ENCODE peak calls at places on chromosomes 5 and 9, in ten cellular contexts. One of them, this sample, is unnamed.

GRCh38 chr9:80177949-80178480 is 606.2 kb downstream of the TLE4 start:
- DNase-seq in fibroblast of lung: no peak
- DNase-seq in transverse colon: no peak
- DNase-seq in naive thymus-derived CD4-positive, alpha-beta T cell: no peak
- DNase-seq in lower lobe of right lung: no peak
- DNase-seq in spleen: no peak
- DNase-seq in mammary epithelial cell: peak
- DNase-seq in effector memory CD4-positive, alpha-beta T cell: no peak
- DNase-seq in heart right ventricle: no peak
- DNase-seq in SK-N-SH: no peak
- DNase-seq in this sample: no peak

GRCh38 chr9:99000480-99001395 is 57.0 kb downstream of the COL15A1 start:
- DNase-seq in naive thymus-derived CD4-positive, alpha-beta T cell: peak
- DNase-seq in transverse colon: peak
- DNase-seq in fibroblast of lung: peak
- DNase-seq in effector memory CD4-positive, alpha-beta T cell: peak
- DNase-seq in mammary epithelial cell: peak
- DNase-seq in heart right ventricle: no peak
- DNase-seq in spleen: no peak
- DNase-seq in SK-N-SH: peak
- DNase-seq in lower lobe of right lung: peak
- DNase-seq in this sample: peak

GRCh38 chr9:79390077-79390673 is 181.6 kb upstream of the TLE4 start:
- DNase-seq in transverse colon: no peak
- DNase-seq in SK-N-SH: no peak
- DNase-seq in heart right ventricle: no peak
- DNase-seq in spleen: no peak
- DNase-seq in lower lobe of right lung: no peak
- DNase-seq in fibroblast of lung: peak
- DNase-seq in naive thymus-derived CD4-positive, alpha-beta T cell: no peak
- DNase-seq in mammary epithelial cell: no peak
- DNase-seq in effector memory CD4-positive, alpha-beta T cell: no peak
- DNase-seq in this sample: no peak

GRCh38 chr5:132659598-132660493 is 1.9 kb downstream of the IL13 start:
- DNase-seq in transverse colon: no peak
- DNase-seq in fibroblast of lung: no peak
- DNase-seq in SK-N-SH: no peak
- DNase-seq in effector memory CD4-positive, alpha-beta T cell: no peak
- DNase-seq in heart right ventricle: no peak
- DNase-seq in spleen: no peak
- DNase-seq in lower lobe of right lung: no peak
- DNase-seq in mammary epithelial cell: no peak
- DNase-seq in naive thymus-derived CD4-positive, alpha-beta T cell: no peak
- DNase-seq in this sample: no peak

GRCh38 chr5:173641171-173641570 is 24.7 kb upstream of the BOD1 start:
- DNase-seq in naive thymus-derived CD4-positive, alpha-beta T cell: no peak
- DNase-seq in spleen: no peak
- DNase-seq in mammary epithelial cell: no peak
- DNase-seq in transverse colon: no peak
- DNase-seq in heart right ventricle: no peak
- DNase-seq in effector memory CD4-positive, alpha-beta T cell: no peak
- DNase-seq in SK-N-SH: no peak
- DNase-seq in lower lobe of right lung: no peak
- DNase-seq in fibroblast of lung: no peak
- DNase-seq in this sample: no peak

GRCh38 chr5:53783624-53784228 is 223.3 kb downstream of the NDUFS4 start:
- DNase-seq in lower lobe of right lung: no peak
- DNase-seq in naive thymus-derived CD4-positive, alpha-beta T cell: no peak
- DNase-seq in heart right ventricle: no peak
- DNase-seq in transverse colon: no peak
- DNase-seq in spleen: no peak
- DNase-seq in fibroblast of lung: no peak
- DNase-seq in SK-N-SH: no peak
- DNase-seq in mammary epithelial cell: no peak
- DNase-seq in effector memory CD4-positive, alpha-beta T cell: no peak
- DNase-seq in this sample: no peak

GRCh38 chr5:154811653-154812465 is 38.5 kb downstream of the FAXDC2 start:
- DNase-seq in mammary epithelial cell: peak
- DNase-seq in heart right ventricle: peak
- DNase-seq in transverse colon: peak
- DNase-seq in SK-N-SH: peak
- DNase-seq in lower lobe of right lung: peak
- DNase-seq in naive thymus-derived CD4-positive, alpha-beta T cell: peak
- DNase-seq in spleen: peak
- DNase-seq in effector memory CD4-positive, alpha-beta T cell: peak
- DNase-seq in fibroblast of lung: peak
- DNase-seq in this sample: peak

GRCh38 chr9:90836396-90837080 is 34.9 kb downstream of the SYK start:
- DNase-seq in mammary epithelial cell: no peak
- DNase-seq in transverse colon: no peak
- DNase-seq in naive thymus-derived CD4-positive, alpha-beta T cell: no peak
- DNase-seq in effector memory CD4-positive, alpha-beta T cell: no peak
- DNase-seq in heart right ventricle: no peak
- DNase-seq in spleen: no peak
- DNase-seq in fibroblast of lung: no peak
- DNase-seq in SK-N-SH: no peak
- DNase-seq in lower lobe of right lung: no peak
- DNase-seq in this sample: no peak

GRCh38 chr5:126526493-126526892 is 68.5 kb downstream of the ALDH7A1 start:
- DNase-seq in transverse colon: no peak
- DNase-seq in spleen: no peak
- DNase-seq in effector memory CD4-positive, alpha-beta T cell: no peak
- DNase-seq in fibroblast of lung: no peak
- DNase-seq in lower lobe of right lung: no peak
- DNase-seq in mammary epithelial cell: no peak
- DNase-seq in naive thymus-derived CD4-positive, alpha-beta T cell: no peak
- DNase-seq in heart right ventricle: no peak
- DNase-seq in SK-N-SH: no peak
- DNase-seq in this sample: no peak

GRCh38 chr5:126531543-126532120 is 63.4 kb downstream of the ALDH7A1 start:
- DNase-seq in mammary epithelial cell: peak
- DNase-seq in transverse colon: no peak
- DNase-seq in lower lobe of right lung: no peak
- DNase-seq in spleen: no peak
- DNase-seq in SK-N-SH: peak
- DNase-seq in effector memory CD4-positive, alpha-beta T cell: no peak
- DNase-seq in fibroblast of lung: peak
- DNase-seq in heart right ventricle: no peak
- DNase-seq in naive thymus-derived CD4-positive, alpha-beta T cell: no peak
- DNase-seq in this sample: no peak

GRCh38 chr5:126527158-126527557 is 67.9 kb downstream of the ALDH7A1 start:
- DNase-seq in effector memory CD4-positive, alpha-beta T cell: no peak
- DNase-seq in mammary epithelial cell: no peak
- DNase-seq in transverse colon: no peak
- DNase-seq in lower lobe of right lung: no peak
- DNase-seq in fibroblast of lung: no peak
- DNase-seq in heart right ventricle: no peak
- DNase-seq in spleen: no peak
- DNase-seq in SK-N-SH: no peak
- DNase-seq in naive thymus-derived CD4-positive, alpha-beta T cell: no peak
- DNase-seq in this sample: no peak

GRCh38 chr5:126525630-126526245 is 69.3 kb downstream of the ALDH7A1 start:
- DNase-seq in spleen: no peak
- DNase-seq in transverse colon: peak
- DNase-seq in mammary epithelial cell: no peak
- DNase-seq in SK-N-SH: no peak
- DNase-seq in heart right ventricle: peak
- DNase-seq in naive thymus-derived CD4-positive, alpha-beta T cell: no peak
- DNase-seq in effector memory CD4-positive, alpha-beta T cell: no peak
- DNase-seq in lower lobe of right lung: peak
- DNase-seq in fibroblast of lung: peak
- DNase-seq in this sample: no peak

GRCh38 chr5:126527892-126528291 is 67.1 kb downstream of the ALDH7A1 start:
- DNase-seq in SK-N-SH: no peak
- DNase-seq in lower lobe of right lung: no peak
- DNase-seq in transverse colon: no peak
- DNase-seq in naive thymus-derived CD4-positive, alpha-beta T cell: no peak
- DNase-seq in fibroblast of lung: peak
- DNase-seq in spleen: no peak
- DNase-seq in mammary epithelial cell: peak
- DNase-seq in effector memory CD4-positive, alpha-beta T cell: no peak
- DNase-seq in heart right ventricle: no peak
- DNase-seq in this sample: no peak
- H3K27ac ChIP-seq in SK-N-SH: peak
- H3K27ac ChIP-seq in lower lobe of right lung: no peak
- H3K27ac ChIP-seq in transverse colon: peak
- H3K27ac ChIP-seq in naive thymus-derived CD4-positive, alpha-beta T cell: no peak
- H3K27ac ChIP-seq in fibroblast of lung: peak
- H3K27ac ChIP-seq in spleen: no peak
- H3K27ac ChIP-seq in mammary epithelial cell: no peak
- H3K27ac ChIP-seq in effector memory CD4-positive, alpha-beta T cell: no peak
- H3K27ac ChIP-seq in heart right ventricle: no peak
- H3K27ac ChIP-seq in this sample: no peak

DNA sequence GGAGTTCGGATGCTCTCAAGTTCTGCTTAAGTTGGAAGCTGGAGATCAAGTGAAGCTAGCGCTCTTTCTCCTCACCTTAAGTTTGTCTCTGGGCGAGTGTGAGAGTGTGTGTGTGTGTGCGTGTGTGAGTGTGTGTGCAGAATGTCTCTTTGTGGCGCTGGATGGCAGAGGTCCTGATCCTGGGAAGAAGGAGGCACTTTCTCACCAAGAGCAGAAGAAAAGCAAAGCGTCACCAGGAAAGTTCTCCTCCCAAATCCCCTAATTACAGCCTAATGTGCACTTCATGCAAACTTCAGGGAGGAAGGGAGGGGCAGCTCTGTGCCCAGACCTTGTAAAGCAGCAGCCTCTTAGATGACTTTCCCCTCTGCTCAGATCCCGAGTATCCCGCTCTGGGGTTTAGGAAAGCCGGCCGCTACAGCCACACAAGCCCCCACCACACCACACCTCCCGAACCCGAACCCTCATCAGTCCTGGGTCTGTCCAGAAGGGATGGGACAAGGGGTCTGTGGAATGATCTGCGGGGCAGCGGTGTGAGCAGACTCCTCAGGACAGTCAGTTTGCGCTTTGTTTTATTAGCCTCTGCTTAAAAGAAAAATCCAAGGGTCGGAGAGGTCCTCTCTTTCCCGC is at the start of gene HAPLN1:
- DNase-seq in heart right ventricle: no peak
- DNase-seq in naive thymus-derived CD4-positive, alpha-beta T cell: no peak
- DNase-seq in mammary epithelial cell: no peak
- DNase-seq in transverse colon: no peak
- DNase-seq in effector memory CD4-positive, alpha-beta T cell: no peak
- DNase-seq in SK-N-SH: no peak
- DNase-seq in fibroblast of lung: no peak
- DNase-seq in lower lobe of right lung: no peak
- DNase-seq in spleen: no peak
- DNase-seq in this sample: no peak
- H3K27ac ChIP-seq in heart right ventricle: no peak
- H3K27ac ChIP-seq in naive thymus-derived CD4-positive, alpha-beta T cell: no peak
- H3K27ac ChIP-seq in mammary epithelial cell: no peak
- H3K27ac ChIP-seq in transverse colon: peak
- H3K27ac ChIP-seq in effector memory CD4-positive, alpha-beta T cell: no peak
- H3K27ac ChIP-seq in SK-N-SH: peak
- H3K27ac ChIP-seq in fibroblast of lung: no peak
- H3K27ac ChIP-seq in lower lobe of right lung: no peak
- H3K27ac ChIP-seq in spleen: no peak
- H3K27ac ChIP-seq in this sample: no peak

DNA sequence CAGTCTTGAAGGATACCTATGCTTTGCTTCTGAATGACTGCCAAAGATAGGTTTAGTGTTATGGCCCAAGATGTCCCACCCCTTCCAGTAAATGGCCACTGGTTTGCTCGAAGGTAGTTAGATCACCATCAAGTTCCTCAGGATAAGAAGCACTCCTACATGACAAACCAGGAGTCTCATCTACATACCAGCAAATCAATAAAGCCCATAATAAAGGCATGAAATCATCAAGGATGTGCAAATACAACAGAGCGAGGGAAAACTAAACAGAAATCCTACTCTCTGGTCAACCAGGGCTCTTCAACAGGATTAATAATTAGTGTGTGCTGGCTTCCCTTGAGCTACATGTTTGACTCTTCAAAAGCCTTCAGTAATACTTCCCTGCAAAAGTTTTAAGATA is 141.0 kb downstream of the LHFPL2 start:
- DNase-seq in fibroblast of lung: no peak
- DNase-seq in SK-N-SH: no peak
- DNase-seq in spleen: no peak
- DNase-seq in lower lobe of right lung: no peak
- DNase-seq in naive thymus-derived CD4-positive, alpha-beta T cell: no peak
- DNase-seq in heart right ventricle: no peak
- DNase-seq in mammary epithelial cell: no peak
- DNase-seq in transverse colon: no peak
- DNase-seq in effector memory CD4-positive, alpha-beta T cell: no peak
- DNase-seq in this sample: no peak
- H3K27ac ChIP-seq in fibroblast of lung: no peak
- H3K27ac ChIP-seq in SK-N-SH: peak
- H3K27ac ChIP-seq in spleen: no peak
- H3K27ac ChIP-seq in lower lobe of right lung: no peak
- H3K27ac ChIP-seq in naive thymus-derived CD4-positive, alpha-beta T cell: no peak
- H3K27ac ChIP-seq in heart right ventricle: no peak
- H3K27ac ChIP-seq in mammary epithelial cell: no peak
- H3K27ac ChIP-seq in transverse colon: peak
- H3K27ac ChIP-seq in effector memory CD4-positive, alpha-beta T cell: no peak
- H3K27ac ChIP-seq in this sample: no peak

GRCh38 chr5:1333986-1334385 is 10.9 kb downstream of the CLPTM1L start:
- DNase-seq in SK-N-SH: no peak
- DNase-seq in heart right ventricle: no peak
- DNase-seq in fibroblast of lung: no peak
- DNase-seq in spleen: peak
- DNase-seq in transverse colon: no peak
- DNase-seq in effector memory CD4-positive, alpha-beta T cell: no peak
- DNase-seq in mammary epithelial cell: no peak
- DNase-seq in naive thymus-derived CD4-positive, alpha-beta T cell: no peak
- DNase-seq in lower lobe of right lung: no peak
- DNase-seq in this sample: no peak

GRCh38 chr5:1336749-1337489 is 8.0 kb downstream of the CLPTM1L start:
- DNase-seq in spleen: peak
- DNase-seq in naive thymus-derived CD4-positive, alpha-beta T cell: no peak
- DNase-seq in heart right ventricle: no peak
- DNase-seq in mammary epithelial cell: no peak
- DNase-seq in lower lobe of right lung: no peak
- DNase-seq in transverse colon: no peak
- DNase-seq in fibroblast of lung: no peak
- DNase-seq in SK-N-SH: no peak
- DNase-seq in effector memory CD4-positive, alpha-beta T cell: no peak
- DNase-seq in this sample: no peak

GRCh38 chr5:1336106-1336561 is 8.8 kb downstream of the CLPTM1L start:
- DNase-seq in SK-N-SH: no peak
- DNase-seq in heart right ventricle: no peak
- DNase-seq in spleen: no peak
- DNase-seq in naive thymus-derived CD4-positive, alpha-beta T cell: no peak
- DNase-seq in mammary epithelial cell: no peak
- DNase-seq in lower lobe of right lung: no peak
- DNase-seq in fibroblast of lung: no peak
- DNase-seq in effector memory CD4-positive, alpha-beta T cell: no peak
- DNase-seq in transverse colon: no peak
- DNase-seq in this sample: no peak

GRCh38 chr5:1334831-1335539 is 9.9 kb downstream of the CLPTM1L start:
- DNase-seq in spleen: peak
- DNase-seq in heart right ventricle: no peak
- DNase-seq in effector memory CD4-positive, alpha-beta T cell: no peak
- DNase-seq in transverse colon: no peak
- DNase-seq in naive thymus-derived CD4-positive, alpha-beta T cell: no peak
- DNase-seq in fibroblast of lung: no peak
- DNase-seq in mammary epithelial cell: no peak
- DNase-seq in lower lobe of right lung: no peak
- DNase-seq in SK-N-SH: no peak
- DNase-seq in this sample: no peak

DNA sequence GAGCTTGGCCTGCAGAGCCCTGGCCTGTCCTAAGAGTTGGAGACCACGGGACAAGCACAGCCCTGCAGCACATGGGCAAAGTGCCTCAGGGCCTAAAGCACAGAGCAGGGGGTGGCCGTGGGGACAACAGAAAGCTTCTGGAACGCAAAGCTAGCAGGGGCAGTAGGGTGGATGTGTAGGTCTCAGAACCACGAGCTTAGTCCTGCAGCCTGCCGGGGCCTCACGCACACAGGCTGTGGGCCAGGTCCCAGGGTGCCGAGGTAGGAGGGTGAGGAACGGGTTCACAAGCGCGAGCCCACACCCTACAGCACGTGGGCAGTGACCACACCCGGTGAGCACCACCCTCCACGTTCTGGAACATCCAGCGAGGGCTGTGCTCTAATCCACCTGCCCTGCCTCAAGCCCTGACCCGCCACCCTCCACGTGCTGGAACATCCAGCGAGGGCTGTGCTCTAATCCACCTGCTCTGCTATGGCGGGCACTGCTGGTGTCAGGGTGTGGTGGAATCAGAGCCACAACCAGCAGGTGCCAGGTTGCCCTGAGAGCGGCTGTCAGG is 9.3 kb downstream of the CLPTM1L start:
- DNase-seq in spleen: peak
- DNase-seq in transverse colon: no peak
- DNase-seq in heart right ventricle: no peak
- DNase-seq in effector memory CD4-positive, alpha-beta T cell: no peak
- DNase-seq in mammary epithelial cell: no peak
- DNase-seq in SK-N-SH: no peak
- DNase-seq in fibroblast of lung: no peak
- DNase-seq in lower lobe of right lung: no peak
- DNase-seq in naive thymus-derived CD4-positive, alpha-beta T cell: no peak
- DNase-seq in this sample: no peak
- H3K27ac ChIP-seq in spleen: no peak
- H3K27ac ChIP-seq in transverse colon: no peak
- H3K27ac ChIP-seq in heart right ventricle: no peak
- H3K27ac ChIP-seq in effector memory CD4-positive, alpha-beta T cell: no peak
- H3K27ac ChIP-seq in mammary epithelial cell: no peak
- H3K27ac ChIP-seq in SK-N-SH: no peak
- H3K27ac ChIP-seq in fibroblast of lung: no peak
- H3K27ac ChIP-seq in lower lobe of right lung: no peak
- H3K27ac ChIP-seq in naive thymus-derived CD4-positive, alpha-beta T cell: no peak
- H3K27ac ChIP-seq in this sample: no peak

This sample was measured in Karpas-422.